ENCODE peak calls at places on chromosomes 4 and X, in seven cellular contexts. L is HCT116, A is HepG2, R is K562, Y is H1, W is SK-N-SH, J is GM12878. M is an unnamed sample.

GRCh38 chr4:55069248-55069647 is 56.1 kb downstream of the KDR start:
- DNase-seq in L (no peak), A (no peak), R (no peak), Y (no peak), W (no peak), J (no peak), M (no peak)

GRCh38 chr4:66023061-66023460 is 352.8 kb upstream of the EPHA5 start:
- DNase-seq in L (no peak), A (no peak), R (no peak), Y (no peak), W (no peak), J (no peak), M (no peak)

GRCh38 chr4:169663894-169664293 is 43.5 kb downstream of the CLCN3 start:
- DNase-seq in L (no peak), A (peak), R (no peak), Y (no peak), W (no peak), J (no peak), M (no peak)

GRCh38 chrX:143853488-143853887 is 30.4 kb upstream of the UBE2NL start:
- DNase-seq in L (no peak), A (no peak), R (no peak), Y (no peak), W (no peak), J (no peak), M (no peak)

GRCh38 chr4:114263233-114263632 is 283.8 kb upstream of the ARSJ start:
- DNase-seq in L (no peak), A (no peak), R (no peak), Y (no peak), W (no peak), J (no peak), M (no peak)

GRCh38 chr4:102640669-102641068 is 120.1 kb downstream of the MANBA start:
- DNase-seq in L (no peak), A (no peak), R (no peak), Y (no peak), W (no peak), J (no peak), M (no peak)

GRCh38 chr4:81352476-81352875 is 119.2 kb downstream of the RASGEF1B start:
- DNase-seq in L (no peak), A (no peak), R (no peak), Y (no peak), W (no peak), J (no peak), M (no peak)

GRCh38 chr4:16437836-16438235 is 211.6 kb upstream of the TAPT1 start:
- DNase-seq in L (no peak), A (no peak), R (no peak), Y (no peak), W (no peak), J (no peak), M (no peak)

GRCh38 chr4:169268951-169269781 is 1.6 kb downstream of the SH3RF1 start:
- DNase-seq in L (no peak), A (peak), R (no peak), Y (no peak), W (no peak), J (no peak), M (no peak)

GRCh38 chr4:47913328-47913727 is 1.1 kb downstream of the NFXL1 start:
- DNase-seq in L (no peak), A (peak), R (no peak), Y (no peak), W (peak), J (no peak), M (no peak)

GRCh38 chrX:13448941-13449340 is 120.5 kb upstream of the EGFL6 start:
- DNase-seq in L (no peak), A (no peak), R (no peak), Y (no peak), W (no peak), J (no peak), M (no peak)

GRCh38 chrX:133053854-133054565 is 42.9 kb downstream of the USP26 start:
- DNase-seq in L (no peak), A (no peak), R (no peak), Y (no peak), W (no peak), J (no peak), M (no peak)

GRCh38 chr4:15149842-15150592 is 147.7 kb downstream of the CPEB2 start:
- DNase-seq in L (peak), A (peak), R (peak), Y (no peak), W (peak), J (peak), M (peak)

GRCh38 chr4:83662204-83662603 is 126.3 kb downstream of the GPAT3 start:
- DNase-seq in L (no peak), A (no peak), R (no peak), Y (no peak), W (no peak), J (no peak), M (no peak)

GRCh38 chr4:83661359-83661758 is 125.5 kb downstream of the GPAT3 start:
- DNase-seq in L (no peak), A (no peak), R (no peak), Y (no peak), W (no peak), J (no peak), M (no peak)

GRCh38 chr4:83660578-83660977 is 124.7 kb downstream of the GPAT3 start:
- DNase-seq in L (no peak), A (no peak), R (no peak), Y (no peak), W (no peak), J (no peak), M (no peak)

GRCh38 chr4:83664741-83665140 is 128.8 kb downstream of the GPAT3 start:
- DNase-seq in L (no peak), A (no peak), R (no peak), Y (no peak), W (no peak), J (no peak), M (no peak)

DNA sequence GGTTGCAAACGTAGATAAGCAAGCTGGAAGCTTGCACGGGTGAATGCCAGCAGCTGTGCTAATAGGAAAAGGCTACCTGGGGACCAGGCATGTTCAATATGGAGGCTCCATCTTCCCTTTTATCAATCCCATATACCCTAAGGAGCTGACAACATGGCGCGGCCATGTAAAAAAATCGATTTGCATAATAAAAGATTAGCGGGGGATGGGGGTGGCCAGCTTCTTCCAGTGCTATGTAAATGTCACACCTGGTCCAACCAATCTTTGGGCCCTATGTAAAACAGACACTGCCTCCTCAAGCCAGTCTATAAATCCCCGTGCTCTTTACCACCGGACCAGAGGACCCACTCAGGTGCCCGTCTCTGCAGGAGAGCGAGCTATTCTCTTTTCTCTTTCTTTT is 128.2 kb downstream of the GPAT3 start:
- DNase-seq in L (no peak), A (no peak), R (no peak), Y (no peak), W (no peak), J (no peak), M (no peak)
- TF ChIP-seq JUND in L (no peak), A (no peak), R (no peak), Y (no peak), W (no peak), J (no peak), M (no peak)

GRCh38 chr4:1401409-1402020 is 4.7 kb downstream of the NKX1-1 start:
- DNase-seq in L (no peak), A (no peak), R (no peak), Y (no peak), W (peak), J (no peak), M (no peak)
- TF ChIP-seq JUND in L (no peak), A (no peak), R (no peak), Y (no peak), W (no peak), J (no peak), M (no peak)

DNA sequence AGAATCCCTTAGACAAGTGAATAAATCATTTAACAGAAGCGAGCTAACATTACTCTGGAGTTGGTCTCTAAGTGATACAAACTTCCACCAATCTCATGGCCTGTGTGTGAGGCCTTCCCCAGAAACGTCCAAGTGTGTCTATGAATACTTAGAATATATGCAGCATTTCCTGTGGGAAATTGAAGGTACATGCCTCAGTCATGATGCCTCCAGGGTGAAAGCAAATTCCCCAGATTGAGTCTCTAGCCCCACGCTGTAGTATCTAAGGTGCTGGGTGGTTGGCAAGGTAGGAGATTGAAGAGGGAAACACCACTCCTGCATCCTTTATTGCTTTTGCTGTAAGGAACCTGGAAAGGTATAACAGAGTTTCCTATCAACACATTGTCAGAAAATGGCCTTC is 113.8 kb downstream of the IL13RA2 start:
- DNase-seq in L (no peak), A (no peak), R (no peak), Y (no peak), W (no peak), J (no peak), M (no peak)
- TF ChIP-seq JUND in L (no peak), A (no peak), R (no peak), Y (no peak), W (no peak), J (no peak), M (no peak)

DNA sequence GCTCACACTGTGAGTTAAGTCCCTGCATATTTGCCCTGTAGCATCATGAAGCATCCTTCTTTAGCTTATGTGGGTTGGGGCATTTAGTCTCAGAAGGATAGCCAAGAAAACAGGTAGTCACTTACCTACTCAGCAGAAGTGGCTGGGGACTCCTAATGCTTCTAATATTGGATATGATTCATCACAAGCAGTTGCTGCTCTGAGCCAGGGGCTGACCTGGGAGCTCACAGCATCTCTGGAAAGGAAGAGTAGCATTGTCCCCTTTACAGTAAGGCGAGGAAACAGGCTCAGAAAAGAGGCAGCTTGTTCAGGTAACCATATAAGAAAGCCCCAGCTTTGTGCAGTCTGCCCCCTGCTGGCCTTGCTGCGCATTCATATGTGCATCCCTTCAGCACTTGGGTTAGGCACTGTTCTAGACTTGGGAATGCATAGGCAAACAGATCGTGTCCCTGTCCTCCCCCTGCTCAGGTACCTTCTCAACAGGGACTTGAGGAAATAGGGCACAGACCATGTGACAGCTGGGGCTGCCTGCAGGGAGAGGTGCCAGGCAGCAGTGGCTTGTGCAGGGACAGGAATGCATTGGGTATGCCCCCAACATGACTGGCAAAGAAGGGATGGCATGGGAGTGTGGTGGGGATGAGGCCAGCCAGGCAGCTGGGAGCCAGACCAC is 35.7 kb upstream of the TBC1D14 start:
- DNase-seq in L (peak), A (peak), R (peak), Y (no peak), W (peak), J (no peak), M (peak)
- TF ChIP-seq JUND in L (no peak), A (no peak), R (no peak), Y (no peak), W (no peak), J (no peak), M (no peak)